ENCODE peak calls at places on chromosomes 11 and 22, in nine cellular contexts. Y, R, A, U, Q, C, D, I and O are unnamed samples.

GRCh38 chr11:120702656-120703055 is 191.1 kb downstream of the GRIK4 start:
- DNase-seq in Y (no peak), R (no peak), A (no peak), U (no peak), Q (no peak), C (no peak), D (no peak), I (no peak), O (no peak)

GRCh38 chr11:19378814-19379213 is 138.1 kb upstream of the E2F8 start:
- DNase-seq in Y (no peak), R (no peak), A (no peak), U (no peak), Q (no peak), C (no peak), D (no peak), I (no peak), O (no peak)

GRCh38 chr11:19220903-19221682 is 19.3 kb upstream of the CSRP3 start:
- DNase-seq in Y (no peak), R (no peak), A (no peak), U (no peak), Q (no peak), C (no peak), D (no peak), I (no peak), O (no peak)

GRCh38 chr11:563812-564578 is 3.2 kb downstream of the RASSF7 start:
- DNase-seq in Y (no peak), R (no peak), A (no peak), U (peak), Q (no peak), C (no peak), D (no peak), I (no peak), O (no peak)

GRCh38 chr11:65454696-65455456 is 32.3 kb downstream of the NEAT1 start:
- DNase-seq in Y (no peak), R (peak), A (peak), U (peak), Q (peak), C (peak), D (peak), I (peak), O (peak)

GRCh38 chr22:17836977-17837742 is 62.9 kb upstream of the BID start:
- DNase-seq in Y (no peak), R (peak), A (no peak), U (peak), Q (no peak), C (no peak), D (no peak), I (no peak), O (no peak)

GRCh38 chr11:1825039-1825740 is 9.6 kb upstream of the SYT8 start:
- DNase-seq in Y (no peak), R (peak), A (no peak), U (no peak), Q (no peak), C (no peak), D (peak), I (peak), O (no peak)

GRCh38 chr11:17098632-17099031 is 21.2 kb upstream of the RPS13 start:
- DNase-seq in Y (no peak), R (no peak), A (no peak), U (no peak), Q (no peak), C (no peak), D (no peak), I (no peak), O (no peak)